ENCODE peak calls at places on chromosomes 6 and 20, in four cellular contexts. D, Z, R and Q are unnamed samples.

GRCh38 chr6:105795913-105796517 is 290.1 kb upstream of the PRDM1 start:
- DNase-seq in R (no peak), D (no peak), Z (no peak), Q (peak)

GRCh38 chr20:22346716-22347115 is 237.7 kb downstream of the FOXA2 start:
- DNase-seq in Z (no peak), D (no peak), R (no peak), Q (no peak)

GRCh38 chr6:89252902-89253301 is 35.7 kb upstream of the GABRR1 start:
- DNase-seq in D (no peak), R (no peak), Z (no peak), Q (no peak)

GRCh38 chr20:19990911-19991707 is 26.1 kb upstream of the NAA20 start:
- DNase-seq in Z (no peak), R (no peak), D (no peak), Q (no peak)

GRCh38 chr6:13445005-13445743 is 42.2 kb downstream of the GFOD1 start:
- DNase-seq in Z (peak), R (no peak), D (no peak), Q (no peak)

GRCh38 chr6:140897804-140898573 is 1234.7 kb upstream of the GJE1 start:
- DNase-seq in R (no peak), Z (peak), D (no peak), Q (no peak)

GRCh38 chr20:38117635-38118034 is 47.4 kb downstream of the TGM2 start:
- DNase-seq in R (peak), D (no peak), Z (peak), Q (peak)

GRCh38 chr20:12171927-12172581 is 254.4 kb downstream of the BTBD3 start:
- DNase-seq in R (peak), D (no peak), Z (peak), Q (no peak)

GRCh38 chr20:48015943-48016723 is 230.9 kb upstream of the SULF2 start:
- DNase-seq in D (no peak), Z (peak), R (peak), Q (no peak)

GRCh38 chr6:18226451-18226850 is 37.9 kb downstream of the DEK start:
- DNase-seq in R (peak), D (no peak), Z (peak), Q (peak)

GRCh38 chr6:14316911-14317535 is 199.5 kb downstream of the CD83 start:
- DNase-seq in D (no peak), R (no peak), Z (no peak), Q (no peak)

GRCh38 chr6:35438378-35438777 is 13.8 kb upstream of the FANCE start:
- DNase-seq in D (no peak), Z (no peak), R (no peak), Q (no peak)

GRCh38 chr6:85482206-85483040 is 32.5 kb downstream of the NT5E start:
- DNase-seq in R (no peak), D (no peak), Z (peak), Q (peak)

GRCh38 chr6:87426789-87427188 is 19.0 kb downstream of the CFAP206 start:
- DNase-seq in R (no peak), Z (no peak), D (no peak), Q (no peak)

GRCh38 chr6:14910692-14911547 is 334.9 kb upstream of the JARID2 start:
- DNase-seq in D (no peak), R (no peak), Z (peak), Q (no peak)

GRCh38 chr6:158628542-158628941 is 16.0 kb downstream of the DYNLT1 start:
- DNase-seq in Z (no peak), R (no peak), D (no peak), Q (no peak)

GRCh38 chr6:35663001-35663400 is 25.7 kb downstream of the FKBP5 start:
- DNase-seq in Z (no peak), R (peak), D (no peak), Q (no peak)

GRCh38 chr6:154508573-154509375 is 1.7 kb downstream of the CNKSR3 start:
- DNase-seq in D (no peak), R (peak), Z (no peak), Q (no peak)

GRCh38 chr20:15942130-15942529 is 631.1 kb downstream of the KIF16B start:
- DNase-seq in Z (no peak), D (no peak), R (no peak), Q (no peak)

GRCh38 chr20:34709836-34710567 is 5.9 kb downstream of the TP53INP2 start:
- DNase-seq in Z (no peak), R (peak), D (peak), Q (peak)

GRCh38 chr6:30717129-30717844 is at the start of gene MDC1:
- DNase-seq in D (peak), Z (peak), R (peak), Q (peak)

GRCh38 chr6:149065658-149066556 is 251.6 kb upstream of the TAB2 start:
- DNase-seq in D (no peak), Z (peak), R (no peak), Q (no peak)

GRCh38 chr6:2454180-2454579 is 208.8 kb upstream of the GMDS start:
- DNase-seq in Z (no peak), R (no peak), D (no peak), Q (no peak)

GRCh38 chr6:5506575-5506974 is 245.3 kb downstream of the FARS2 start:
- DNase-seq in R (no peak), Z (no peak), D (no peak), Q (no peak)

GRCh38 chr6:7542878-7543394 is 1.5 kb downstream of the DSP start:
- DNase-seq in Z (peak), D (no peak), R (peak), Q (peak)

GRCh38 chr20:22584630-22584921 is 204 bp upstream of the FOXA2 start:
- DNase-seq in Z (no peak), D (no peak), R (no peak), Q (no peak)

GRCh38 chr20:58028123-58028522 is 200.3 kb downstream of the ANKRD60 start:
- DNase-seq in D (no peak), Z (no peak), R (no peak), Q (no peak)

GRCh38 chr6:21190701-21191588 is 402.6 kb upstream of the SOX4 start:
- DNase-seq in R (peak), Z (peak), D (no peak), Q (no peak)

GRCh38 chr6:31180500-31180899 is 10.0 kb upstream of the POU5F1 start:
- DNase-seq in Z (peak), D (no peak), R (peak), Q (no peak)

GRCh38 chr6:163207984-163208383 is 206.5 kb upstream of the QKI start:
- DNase-seq in Z (no peak), R (no peak), D (no peak), Q (no peak)

GRCh38 chr20:62739581-62740285 is 31.1 kb downstream of the NTSR1 start:
- DNase-seq in R (no peak), Z (peak), D (peak), Q (peak)

GRCh38 chr20:24747881-24748595 is 201.0 kb upstream of the CST7 start:
- DNase-seq in Z (no peak), D (no peak), R (no peak), Q (no peak)

GRCh38 chr20:36062799-36063198 is 91.7 kb upstream of the EPB41L1 start:
- DNase-seq in Z (peak), R (no peak), D (no peak), Q (peak)

GRCh38 chr20:36066777-36067176 is 87.8 kb upstream of the EPB41L1 start:
- DNase-seq in Z (no peak), D (no peak), R (no peak), Q (no peak)

GRCh38 chr20:36063916-36064660 is 90.5 kb upstream of the EPB41L1 start:
- DNase-seq in Z (no peak), R (no peak), D (no peak), Q (no peak)

GRCh38 chr20:36064661-36065426 is 89.7 kb upstream of the EPB41L1 start:
- DNase-seq in D (peak), R (peak), Z (peak), Q (peak)

GRCh38 chr20:36065427-36065998 is 89.0 kb upstream of the EPB41L1 start:
- DNase-seq in D (no peak), R (no peak), Z (no peak), Q (no peak)
- TF ChIP-seq CTCF in D (no peak), R (no peak), Z (no peak), Q (no peak)

GRCh38 chr6:165488624-165489295 is 174.3 kb downstream of the PDE10A start:
- DNase-seq in Z (no peak), R (no peak), D (no peak), Q (no peak)
- TF ChIP-seq CTCF in Z (no peak), R (no peak), D (no peak), Q (no peak)

DNA sequence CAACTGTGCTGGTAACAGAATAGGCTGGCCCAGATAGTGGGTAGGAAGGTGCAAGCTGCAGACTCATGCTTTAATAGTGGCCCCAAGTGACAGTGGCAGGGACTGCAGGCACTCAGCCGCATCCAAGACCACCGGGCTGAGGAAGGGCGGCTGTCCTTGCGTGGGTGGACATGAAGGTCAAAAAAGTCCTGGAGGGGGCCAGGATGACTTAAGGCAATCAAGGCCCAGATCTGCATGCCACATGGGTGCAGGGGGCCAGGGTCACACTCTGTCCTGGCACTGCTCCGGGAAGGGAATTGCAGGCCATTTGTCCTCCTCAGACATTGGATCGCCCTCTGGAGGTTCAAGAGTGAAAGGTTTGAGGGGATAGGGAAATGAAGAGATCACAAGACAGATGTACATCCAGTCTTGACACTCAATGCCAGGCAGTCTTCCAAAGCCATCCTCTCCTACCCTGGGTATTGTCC is 10.4 kb upstream of the VNN2 start:
- DNase-seq in D (no peak), R (no peak), Z (peak), Q (peak)
- TF ChIP-seq CTCF in D (no peak), R (no peak), Z (peak), Q (peak)

DNA sequence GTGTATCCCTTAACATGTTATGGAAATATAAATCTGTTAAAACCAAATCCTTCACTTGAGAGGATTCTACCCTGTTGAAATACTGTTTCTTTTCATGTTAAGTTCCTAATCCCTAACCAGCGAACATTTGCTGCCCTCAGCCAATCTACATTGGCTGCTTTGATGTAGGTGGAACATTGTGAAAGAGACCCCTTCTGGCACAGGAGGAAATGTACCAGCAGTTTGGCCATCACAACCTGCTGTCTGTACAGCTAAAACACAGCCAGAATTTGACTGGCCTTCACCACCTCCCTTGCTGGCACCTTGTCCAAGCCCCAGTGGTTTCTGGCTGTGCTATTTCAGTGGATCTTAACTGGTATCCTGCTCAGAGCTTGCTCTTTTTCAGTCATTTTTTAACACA is 202.0 kb upstream of the EPHA7 start:
- DNase-seq in R (no peak), Z (no peak), D (no peak), Q (no peak)
- TF ChIP-seq CTCF in R (no peak), Z (no peak), D (no peak), Q (no peak)

GRCh38 chr6:36716476-36717093 is 19.0 kb downstream of the RAB44 start:
- DNase-seq in R (no peak), D (no peak), Z (no peak), Q (no peak)
- TF ChIP-seq CTCF in R (no peak), D (no peak), Z (no peak), Q (no peak)

DNA sequence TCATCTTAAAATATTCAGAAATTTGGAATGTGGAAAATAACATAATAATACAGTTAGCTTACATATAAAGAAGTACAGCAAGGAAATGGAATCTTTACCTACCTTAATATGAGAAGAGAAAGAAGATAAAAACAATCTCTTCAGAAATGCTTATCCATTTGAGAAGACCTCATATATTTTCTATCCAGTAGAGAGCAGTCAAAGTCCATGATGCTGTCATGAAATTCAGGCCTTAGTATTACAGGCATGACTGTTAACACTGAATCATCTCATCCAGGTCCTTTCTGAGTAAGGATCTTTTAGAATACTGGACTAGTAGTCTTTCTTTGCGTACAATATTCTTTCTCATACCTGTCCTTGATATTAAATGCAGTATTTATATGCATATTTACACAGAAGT is 713.4 kb downstream of the CD109 start:
- DNase-seq in D (no peak), R (peak), Z (peak), Q (peak)
- TF ChIP-seq CTCF in D (no peak), R (peak), Z (peak), Q (peak)